ENCODE peak calls at places on chromosomes 3 and 15, in four cellular contexts. Y, G, T and C are unnamed samples.

GRCh38 chr3:76859596-76859995 is 180.3 kb upstream of the ROBO2 start:
- DNase-seq in Y (no peak), G (peak; percentile 92), T (no peak), C (no peak)

GRCh38 chr15:65038428-65038827 is 6.8 kb upstream of the SLC51B start:
- DNase-seq in Y (no peak), G (no peak), T (no peak), C (no peak)

GRCh38 chr3:14194865-14195264 is 16.2 kb downstream of the LSM3 start:
- DNase-seq in Y (no peak), G (no peak), T (no peak), C (no peak)

GRCh38 chr3:122927726-122928125 is 99.8 kb downstream of the SEMA5B start:
- DNase-seq in Y (no peak), G (no peak), T (no peak), C (no peak)

GRCh38 chr3:59273976-59274375 is 224.2 kb upstream of the CFAP20DC start:
- DNase-seq in Y (peak; percentile 65), G (no peak), T (no peak), C (no peak)

GRCh38 chr15:63881431-63881830 is 47.7 kb upstream of the HERC1 start:
- DNase-seq in Y (no peak), G (no peak), T (no peak), C (no peak)

GRCh38 chr3:55341502-55342031 is 145.5 kb downstream of the WNT5A start:
- DNase-seq in Y (peak; percentile 78), G (no peak), T (no peak), C (no peak)

GRCh38 chr3:17583530-17583929 is 158.9 kb downstream of the TBC1D5 start:
- DNase-seq in Y (no peak), G (no peak), T (no peak), C (peak; percentile 50)

GRCh38 chr3:89179355-89179997 is 72.1 kb downstream of the EPHA3 start:
- DNase-seq in Y (peak; percentile 39), G (no peak), T (no peak), C (no peak)

GRCh38 chr15:95284933-95285401 is 1045.5 kb upstream of the NR2F2 start:
- DNase-seq in Y (peak; percentile 77), G (peak; percentile 37), T (no peak), C (no peak)

GRCh38 chr15:50542051-50542450 is 4.4 kb downstream of the USP50 start:
- DNase-seq in Y (peak; percentile 14), G (no peak), T (no peak), C (no peak)

GRCh38 chr3:197466586-197467399 is 89.0 kb downstream of the BDH1 start:
- DNase-seq in Y (peak; percentile 78), G (no peak), T (no peak), C (peak; percentile 89)

GRCh38 chr3:195095704-195096036 is 175.3 kb downstream of the XXYLT1 start:
- DNase-seq in Y (peak; percentile 38), G (no peak), T (no peak), C (no peak)

GRCh38 chr3:49172616-49173041 is 1.2 kb downstream of the KLHDC8B start:
- DNase-seq in Y (no peak), G (no peak), T (no peak), C (no peak)

GRCh38 chr3:38141952-38142273 is 3.5 kb downstream of the MYD88 start:
- DNase-seq in Y (no peak), G (no peak), T (no peak), C (peak; percentile 67)

GRCh38 chr3:157226173-157226847 is 66.4 kb upstream of the CCNL1 start:
- DNase-seq in Y (peak; percentile 13), G (no peak), T (no peak), C (no peak)

GRCh38 chr15:43975750-43976149 is 148.9 kb downstream of the WDR76 start:
- DNase-seq in Y (no peak), G (no peak), T (no peak), C (no peak)

GRCh38 chr3:53194218-53195065 is 33.4 kb downstream of the PRKCD start:
- DNase-seq in Y (peak; percentile 47), G (peak; percentile 21), T (peak; percentile 61), C (peak; percentile 73)

GRCh38 chr3:138444104-138444503 is 9.7 kb downstream of the ESYT3 start:
- DNase-seq in Y (no peak), G (no peak), T (no peak), C (peak; percentile 79)

GRCh38 chr3:179297971-179298725 is 24.7 kb upstream of the ZNF639 start:
- DNase-seq in Y (peak; percentile 21), G (no peak), T (no peak), C (no peak)

GRCh38 chr3:58388550-58389061 is 45.0 kb downstream of the PDHB start:
- DNase-seq in Y (peak; percentile 82), G (peak; percentile 13), T (no peak), C (no peak)

GRCh38 chr15:57522148-57522547 is 69.6 kb upstream of the MYZAP start:
- DNase-seq in Y (no peak), G (no peak), T (no peak), C (no peak)

GRCh38 chr3:53493997-53494791 is at the start of gene CACNA1D:
- DNase-seq in Y (peak; percentile 11), G (no peak), T (peak; percentile 91), C (peak; percentile 79)

GRCh38 chr3:184354121-184354728 is 7.2 kb downstream of the CLCN2 start:
- DNase-seq in Y (no peak), G (peak; percentile 24), T (peak; percentile 65), C (peak; percentile 84)

GRCh38 chr3:27888562-27888961 is 166.4 kb upstream of the EOMES start:
- DNase-seq in Y (no peak), G (no peak), T (no peak), C (no peak)